ENCODE peak calls at places on chromosomes 6 and 20, in six cellular contexts. C is lung, I is Panc1, A is Peyer's patch, J is fibroblast of lung, V is left lung. S is an unnamed sample.

GRCh38 chr20:53643031-53643832 is 49.6 kb upstream of the ZNF217 start:
- DNase-seq in C (peak), I (no peak), A (peak), J (peak), V (peak), S (no peak)

GRCh38 chr20:57977141-57977540 is 251.3 kb downstream of the ANKRD60 start:
- DNase-seq in C (no peak), I (no peak), A (no peak), J (no peak), V (no peak), S (no peak)

GRCh38 chr20:62571667-62572344 is 70.5 kb upstream of the SLCO4A1 start:
- DNase-seq in C (no peak), I (no peak), A (no peak), J (no peak), V (no peak), S (no peak)

GRCh38 chr6:10300071-10300470 is 114.8 kb downstream of the TFAP2A start:
- DNase-seq in C (no peak), I (no peak), A (no peak), J (no peak), V (no peak), S (no peak)

GRCh38 chr20:31454374-31454773 is 13.9 kb downstream of the DEFB123 start:
- DNase-seq in C (no peak), I (no peak), A (no peak), J (no peak), V (no peak), S (no peak)

GRCh38 chr20:878511-879307 is 37.4 kb downstream of the ANGPT4 start:
- DNase-seq in C (no peak), I (no peak), A (no peak), J (peak), V (no peak), S (no peak)

GRCh38 chr6:84848960-84849359 is 84.6 kb upstream of the TBX18 start:
- DNase-seq in C (no peak), I (no peak), A (no peak), J (no peak), V (no peak), S (no peak)

GRCh38 chr6:119858901-119859300 is 509.3 kb upstream of the MAN1A1 start:
- DNase-seq in C (no peak), I (no peak), A (no peak), J (peak), V (no peak), S (no peak)

GRCh38 chr20:47456952-47457724 is 44.5 kb upstream of the NCOA3 start:
- DNase-seq in C (no peak), I (no peak), A (no peak), J (peak), V (no peak), S (no peak)

GRCh38 chr20:39516964-39517363 is 554.8 kb downstream of the DHX35 start:
- DNase-seq in C (no peak), I (no peak), A (no peak), J (no peak), V (no peak), S (no peak)

GRCh38 chr6:7058250-7058923 is 49.4 kb upstream of the RREB1 start:
- DNase-seq in C (peak), I (peak), A (no peak), J (peak), V (peak), S (no peak)

GRCh38 chr6:125154184-125155135 is 887 bp downstream of the TPD52L1 start:
- DNase-seq in C (peak), I (no peak), A (no peak), J (no peak), V (peak), S (no peak)

GRCh38 chr20:48710341-48711043 is 117.3 kb downstream of the PREX1 start:
- DNase-seq in C (no peak), I (no peak), A (no peak), J (no peak), V (peak), S (no peak)

GRCh38 chr20:46999821-47000465 is 105.3 kb downstream of the EYA2 start:
- DNase-seq in C (no peak), I (no peak), A (no peak), J (no peak), V (no peak), S (no peak)

GRCh38 chr6:161211380-161212035 is 62.4 kb downstream of the AGPAT4 start:
- DNase-seq in C (no peak), I (no peak), A (no peak), J (no peak), V (no peak), S (no peak)

GRCh38 chr6:107237992-107238660 is 122.8 kb upstream of the BEND3 start:
- DNase-seq in C (no peak), I (no peak), A (no peak), J (no peak), V (no peak), S (no peak)

GRCh38 chr6:74369556-74369993 is 673.6 kb downstream of the CD109 start:
- DNase-seq in C (no peak), I (no peak), A (no peak), J (peak), V (no peak), S (no peak)

GRCh38 chr6:71421611-71422010 is 133.0 kb downstream of the OGFRL1 start:
- DNase-seq in C (no peak), I (no peak), A (no peak), J (no peak), V (no peak), S (no peak)
- H3K4me3 ChIP-seq in C (no peak), I (peak), A (no peak), J (no peak), V (peak), S (peak)

GRCh38 chr20:61436674-61437279 is 184.7 kb downstream of the CDH4 start:
- DNase-seq in C (no peak), I (no peak), A (no peak), J (peak), V (no peak), S (no peak)

GRCh38 chr20:61439251-61439650 is 187.2 kb downstream of the CDH4 start:
- DNase-seq in C (no peak), I (no peak), A (no peak), J (no peak), V (no peak), S (no peak)

GRCh38 chr20:61436268-61436667 is 184.2 kb downstream of the CDH4 start:
- DNase-seq in C (no peak), I (no peak), A (no peak), J (peak), V (no peak), S (no peak)

GRCh38 chr20:61437280-61438206 is 185.5 kb downstream of the CDH4 start:
- DNase-seq in C (no peak), I (no peak), A (no peak), J (peak), V (no peak), S (peak)

GRCh38 chr20:61438285-61438684 is 186.2 kb downstream of the CDH4 start:
- DNase-seq in C (no peak), I (no peak), A (no peak), J (no peak), V (no peak), S (no peak)
- H3K27ac ChIP-seq in C (no peak), I (no peak), A (no peak), J (no peak), V (no peak), S (no peak)

DNA sequence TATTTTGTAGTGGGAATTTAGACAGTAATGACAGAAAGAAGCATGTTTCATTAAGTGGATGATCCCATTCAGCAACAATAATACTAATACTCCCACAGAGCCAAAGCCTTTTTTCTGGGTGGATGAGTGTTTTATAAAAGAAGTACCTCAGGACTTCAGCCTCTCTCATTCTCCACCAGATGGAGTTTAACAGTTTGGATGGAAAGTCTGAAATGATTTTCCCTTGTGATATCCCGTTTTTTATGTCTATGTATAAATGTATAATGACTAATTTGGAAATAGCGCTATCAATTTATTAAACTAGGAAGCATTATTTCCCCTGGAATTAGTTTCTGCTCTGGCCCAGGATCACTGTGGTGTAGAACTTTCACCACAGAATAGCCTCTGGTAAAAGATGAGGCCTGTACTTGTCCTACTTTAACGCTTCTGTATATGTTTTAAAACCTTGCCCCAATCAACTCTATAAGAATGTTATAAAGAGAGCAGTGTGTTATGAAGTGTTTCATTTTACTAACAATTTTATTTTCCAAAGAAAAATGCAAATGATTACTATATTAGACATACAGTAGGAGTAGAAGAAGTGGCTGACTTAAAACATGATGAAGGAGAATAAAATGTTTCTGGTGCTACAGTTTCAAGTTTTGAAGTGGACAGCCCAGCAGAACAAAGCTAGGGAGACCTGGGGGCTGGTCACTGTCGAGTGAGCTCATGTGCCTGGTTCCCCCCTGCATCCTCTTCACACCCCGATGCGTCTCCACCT is 135.6 kb downstream of the HIVEP1 start:
- DNase-seq in C (no peak), I (no peak), A (no peak), J (peak), V (no peak), S (no peak)
- H3K4me3 ChIP-seq in C (no peak), I (no peak), A (no peak), J (no peak), V (no peak), S (no peak)

DNA sequence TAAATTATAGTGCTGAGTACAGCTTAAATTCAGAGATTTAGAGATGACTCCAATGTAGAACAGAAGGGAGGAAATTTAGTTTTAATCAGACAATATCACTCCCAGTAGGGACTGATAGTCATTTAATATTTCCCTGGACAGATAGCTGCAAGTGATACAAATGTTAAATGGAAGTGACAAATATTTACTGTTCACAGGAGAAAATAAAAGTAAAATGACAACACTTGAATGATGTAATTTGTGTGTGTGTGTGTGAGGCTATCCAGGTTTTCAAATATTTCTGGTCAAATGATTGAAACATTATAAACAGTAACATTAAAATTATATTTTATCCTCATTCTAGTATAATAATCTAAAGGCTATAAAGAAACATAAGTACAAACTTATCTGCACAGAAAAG is 220.3 kb upstream of the THEMIS start:
- DNase-seq in C (no peak), I (no peak), A (no peak), J (no peak), V (no peak), S (no peak)
- H3K27ac ChIP-seq in C (no peak), I (no peak), A (no peak), J (no peak), V (no peak), S (no peak)

GRCh38 chr6:33061987-33062386 is 11.5 kb downstream of the HLA-DPA1 start:
- DNase-seq in C (no peak), I (no peak), A (peak), J (peak), V (no peak), S (no peak)

GRCh38 chr6:33053230-33053629 is 20.2 kb downstream of the HLA-DPA1 start:
- DNase-seq in C (no peak), I (no peak), A (no peak), J (no peak), V (no peak), S (no peak)

GRCh38 chr6:33052627-33053026 is 20.8 kb downstream of the HLA-DPA1 start:
- DNase-seq in C (no peak), I (no peak), A (no peak), J (no peak), V (no peak), S (no peak)

DNA sequence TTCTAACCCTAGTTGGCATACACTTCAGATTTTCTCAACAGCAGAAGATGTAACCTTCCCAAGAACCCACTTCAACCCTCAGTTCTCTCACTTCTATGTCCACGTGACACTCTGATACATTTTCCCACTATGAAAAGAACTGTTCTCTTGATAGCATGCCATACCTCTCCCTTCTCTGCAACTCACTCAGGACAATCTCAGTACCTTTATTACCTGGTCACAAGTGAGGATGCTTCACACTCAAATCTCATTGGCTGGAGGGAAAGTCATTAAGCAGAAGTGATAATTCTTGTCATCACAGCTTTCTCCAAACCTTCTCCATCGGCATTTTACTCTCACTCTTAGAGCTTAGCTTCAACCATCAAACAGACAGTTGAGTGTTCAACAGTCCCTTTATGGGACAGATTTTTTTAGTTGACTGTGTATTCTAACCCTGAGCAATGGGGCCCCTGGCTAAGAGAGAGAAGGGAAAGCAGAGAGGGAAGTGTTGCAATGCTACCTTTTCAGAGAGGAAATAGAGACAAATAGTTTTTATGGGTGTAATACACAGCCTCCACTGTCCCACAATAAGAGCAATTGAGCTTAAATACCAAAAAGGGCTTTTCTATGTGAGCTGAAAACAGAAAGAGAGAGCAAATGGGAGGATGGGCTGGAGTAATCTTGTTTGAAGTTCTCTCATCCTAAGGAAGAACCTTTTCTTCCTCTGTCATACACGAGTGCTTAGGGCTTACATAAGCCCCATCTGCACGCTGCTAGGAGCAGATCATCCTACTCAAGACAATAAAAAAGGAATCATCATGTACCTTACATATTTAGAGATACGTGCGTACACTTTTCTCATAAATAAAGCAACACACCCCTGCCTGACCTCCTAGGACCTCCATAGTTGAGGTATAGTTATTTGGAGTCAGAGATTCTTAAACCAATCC is 16.0 kb downstream of the HLA-DPA1 start:
- DNase-seq in C (no peak), I (no peak), A (no peak), J (no peak), V (no peak), S (no peak)
- H3K4me3 ChIP-seq in C (no peak), I (no peak), A (no peak), J (no peak), V (no peak), S (no peak)